ENCODE peak calls at places on chromosome 4, in seven cellular contexts. One of them, this sample, is unnamed.

GRCh38 chr4:100095729-100096595 is 94.3 kb downstream of the DDIT4L start:
- DNase-seq in mesendoderm: peak; percentile 90
- DNase-seq in IMR-90: peak; percentile 77
- DNase-seq in neuronal stem cell: peak; percentile 31
- DNase-seq in H1: no peak
- DNase-seq in mesenchymal stem cell: peak; percentile 82
- DNase-seq in H9: peak; percentile 73
- DNase-seq in this sample: peak; percentile 52

GRCh38 chr4:8544741-8545438 is 35.3 kb upstream of the GPR78 start:
- DNase-seq in mesendoderm: no peak
- DNase-seq in IMR-90: no peak
- DNase-seq in neuronal stem cell: no peak
- DNase-seq in H1: no peak
- DNase-seq in mesenchymal stem cell: peak; percentile 29
- DNase-seq in H9: no peak
- DNase-seq in this sample: peak; percentile 85

GRCh38 chr4:109263721-109264120 is 38.7 kb downstream of the COL25A1 start:
- DNase-seq in mesendoderm: no peak
- DNase-seq in IMR-90: no peak
- DNase-seq in neuronal stem cell: no peak
- DNase-seq in H1: no peak
- DNase-seq in mesenchymal stem cell: no peak
- DNase-seq in H9: no peak
- DNase-seq in this sample: no peak

GRCh38 chr4:68375667-68376559 is 26.0 kb upstream of the YTHDC1 start:
- DNase-seq in mesendoderm: peak; percentile 82
- DNase-seq in IMR-90: peak; percentile 64
- DNase-seq in neuronal stem cell: peak; percentile 29
- DNase-seq in H1: no peak
- DNase-seq in mesenchymal stem cell: peak; percentile 67
- DNase-seq in H9: peak; percentile 68
- DNase-seq in this sample: peak; percentile 34

GRCh38 chr4:153538408-153539057 is 72.4 kb downstream of the TMEM131L start:
- DNase-seq in mesendoderm: no peak
- DNase-seq in IMR-90: peak; percentile 26
- DNase-seq in neuronal stem cell: no peak
- DNase-seq in H1: no peak
- DNase-seq in mesenchymal stem cell: no peak
- DNase-seq in H9: no peak
- DNase-seq in this sample: no peak

GRCh38 chr4:28883211-28883610 is 1837.0 kb upstream of the PCDH7 start:
- DNase-seq in mesendoderm: peak; percentile 2
- DNase-seq in IMR-90: peak; percentile 10
- DNase-seq in neuronal stem cell: no peak
- DNase-seq in H1: no peak
- DNase-seq in mesenchymal stem cell: no peak
- DNase-seq in H9: no peak
- DNase-seq in this sample: no peak

GRCh38 chr4:85128246-85129204 is 162.0 kb upstream of the WDFY3 start:
- DNase-seq in mesendoderm: peak; percentile 39
- DNase-seq in IMR-90: no peak
- DNase-seq in neuronal stem cell: no peak
- DNase-seq in H1: no peak
- DNase-seq in mesenchymal stem cell: no peak
- DNase-seq in H9: peak; percentile 58
- DNase-seq in this sample: peak; percentile 3

GRCh38 chr4:37244583-37245390 is at the start of gene NWD2:
- DNase-seq in mesendoderm: peak; percentile 44
- DNase-seq in IMR-90: no peak
- DNase-seq in neuronal stem cell: peak; percentile 51
- DNase-seq in H1: no peak
- DNase-seq in mesenchymal stem cell: peak; percentile 8
- DNase-seq in H9: peak; percentile 44
- DNase-seq in this sample: no peak

GRCh38 chr4:155005395-155006087 is 202.9 kb upstream of the NPY2R start:
- DNase-seq in mesendoderm: no peak
- DNase-seq in IMR-90: peak; percentile 36
- DNase-seq in neuronal stem cell: no peak
- DNase-seq in H1: no peak
- DNase-seq in mesenchymal stem cell: no peak
- DNase-seq in H9: no peak
- DNase-seq in this sample: no peak

GRCh38 chr4:6347511-6348045 is 77.9 kb downstream of the WFS1 start:
- DNase-seq in mesendoderm: no peak
- DNase-seq in IMR-90: no peak
- DNase-seq in neuronal stem cell: no peak
- DNase-seq in H1: no peak
- DNase-seq in mesenchymal stem cell: no peak
- DNase-seq in H9: no peak
- DNase-seq in this sample: no peak
- H3K4me1 ChIP-seq in mesendoderm: no peaks in the 10 kb centered on the region
- H3K4me1 ChIP-seq in IMR-90: peaks cover 2% of the 10 kb centered on the region
- H3K4me1 ChIP-seq in neuronal stem cell: no peaks in the 10 kb centered on the region
- H3K4me1 ChIP-seq in H1: no peaks in the 10 kb centered on the region
- H3K4me1 ChIP-seq in mesenchymal stem cell: peaks cover 6% of the 10 kb centered on the region
- H3K4me1 ChIP-seq in H9: no peaks in the 10 kb centered on the region
- H3K4me1 ChIP-seq in this sample: no peaks in the 10 kb centered on the region

DNA sequence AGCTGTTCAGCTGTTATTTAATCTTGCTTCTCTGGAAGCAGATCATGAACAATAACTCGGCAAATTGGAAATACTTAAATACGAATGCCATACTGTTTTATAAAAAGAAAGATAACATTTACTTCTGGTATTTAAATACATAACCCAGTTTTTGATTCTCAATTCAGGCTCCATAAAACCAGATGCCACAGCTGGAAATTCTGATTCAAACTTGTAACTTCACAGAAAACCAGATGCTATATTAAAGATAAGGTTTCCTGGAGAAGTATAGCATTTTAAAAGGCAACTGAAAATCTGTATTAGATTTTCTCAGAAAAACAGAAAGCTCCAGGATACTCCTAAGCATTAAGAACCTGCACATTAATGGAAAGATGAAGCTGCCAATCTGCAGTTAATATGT is 40.2 kb downstream of the STX18 start:
- DNase-seq in mesendoderm: no peak
- DNase-seq in IMR-90: no peak
- DNase-seq in neuronal stem cell: no peak
- DNase-seq in H1: no peak
- DNase-seq in mesenchymal stem cell: no peak
- DNase-seq in H9: no peak
- DNase-seq in this sample: no peak
- H3K4ac ChIP-seq in mesendoderm: no peak overlapping the region
- H3K4ac ChIP-seq in IMR-90: no peak overlapping the region
- H3K4ac ChIP-seq in neuronal stem cell: no peak overlapping the region
- H3K4ac ChIP-seq in H1: no peak overlapping the region
- H3K4ac ChIP-seq in mesenchymal stem cell: no peak overlapping the region
- H3K4ac ChIP-seq in H9: no peak overlapping the region
- H3K4ac ChIP-seq in this sample: no peak overlapping the region

DNA sequence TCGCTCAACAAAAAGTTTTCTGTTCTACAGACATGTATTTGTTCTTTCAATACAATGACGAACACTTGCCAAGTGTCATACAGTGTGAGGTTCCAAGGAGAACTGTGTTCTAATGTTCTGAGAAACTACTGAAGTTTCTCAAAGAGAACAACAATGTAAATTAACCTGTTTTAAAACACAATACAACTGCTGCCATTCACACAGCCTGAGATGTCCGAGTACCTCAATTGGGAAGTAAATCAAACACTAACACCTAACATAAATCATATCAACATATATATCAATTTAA is 35.3 kb downstream of the APBB2 start:
- DNase-seq in mesendoderm: no peak
- DNase-seq in IMR-90: no peak
- DNase-seq in neuronal stem cell: no peak
- DNase-seq in H1: no peak
- DNase-seq in mesenchymal stem cell: no peak
- DNase-seq in H9: no peak
- DNase-seq in this sample: no peak
- H3K4me1 ChIP-seq in mesendoderm: no peaks in the 10 kb centered on the region
- H3K4me1 ChIP-seq in IMR-90: peaks cover 10% of the 10 kb centered on the region
- H3K4me1 ChIP-seq in neuronal stem cell: peaks cover 3% of the 10 kb centered on the region
- H3K4me1 ChIP-seq in H1: peaks cover 3% of the 10 kb centered on the region
- H3K4me1 ChIP-seq in mesenchymal stem cell: peaks cover 4% of the 10 kb centered on the region
- H3K4me1 ChIP-seq in H9: peaks cover 9% of the 10 kb centered on the region
- H3K4me1 ChIP-seq in this sample: peaks cover 12% of the 10 kb centered on the region

DNA sequence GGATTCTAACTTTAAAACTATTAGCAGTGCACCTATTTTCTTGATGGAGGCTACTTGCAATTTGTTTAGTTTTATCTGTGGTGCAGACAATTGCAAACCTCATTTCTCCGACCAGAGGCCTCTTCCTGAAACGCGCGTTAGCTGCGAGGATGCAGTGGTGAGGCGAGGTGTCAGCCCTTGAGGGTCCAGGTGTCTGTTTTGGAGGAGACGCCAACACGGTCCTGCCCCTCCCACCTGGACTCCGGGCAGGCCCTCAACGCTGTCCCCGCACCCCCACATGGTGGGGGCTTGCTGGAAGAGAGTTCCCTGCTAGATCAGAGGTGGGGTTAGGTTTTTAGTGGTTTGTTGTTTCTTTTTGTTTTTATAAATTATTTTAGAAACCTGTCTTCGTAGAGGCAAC is 34.4 kb downstream of the PCGF3 start:
- DNase-seq in mesendoderm: no peak
- DNase-seq in IMR-90: no peak
- DNase-seq in neuronal stem cell: no peak
- DNase-seq in H1: no peak
- DNase-seq in mesenchymal stem cell: no peak
- DNase-seq in H9: no peak
- DNase-seq in this sample: no peak
- H3K4ac ChIP-seq in mesendoderm: no peak overlapping the region
- H3K4ac ChIP-seq in IMR-90: no peak overlapping the region
- H3K4ac ChIP-seq in neuronal stem cell: no peak overlapping the region
- H3K4ac ChIP-seq in H1: no peak overlapping the region
- H3K4ac ChIP-seq in mesenchymal stem cell: no peak overlapping the region
- H3K4ac ChIP-seq in H9: no peak overlapping the region
- H3K4ac ChIP-seq in this sample: no peak overlapping the region

GRCh38 chr4:60846678-60847077 is 353.4 kb upstream of the ADGRL3 start:
- DNase-seq in mesendoderm: no peak
- DNase-seq in IMR-90: no peak
- DNase-seq in neuronal stem cell: no peak
- DNase-seq in H1: no peak
- DNase-seq in mesenchymal stem cell: no peak
- DNase-seq in H9: no peak
- DNase-seq in this sample: no peak
- H3K4me1 ChIP-seq in mesendoderm: no peaks in the 10 kb centered on the region
- H3K4me1 ChIP-seq in IMR-90: no peaks in the 10 kb centered on the region
- H3K4me1 ChIP-seq in neuronal stem cell: no peaks in the 10 kb centered on the region
- H3K4me1 ChIP-seq in H1: no peaks in the 10 kb centered on the region
- H3K4me1 ChIP-seq in mesenchymal stem cell: no peaks in the 10 kb centered on the region
- H3K4me1 ChIP-seq in H9: no peaks in the 10 kb centered on the region
- H3K4me1 ChIP-seq in this sample: no peaks in the 10 kb centered on the region

This sample was measured in trophoblast cell.